ENCODE peak calls at places on chromosomes 2 and 18, in seven cellular contexts. I is OCI-LY7, G is PC-3, T is neural progenitor cell, V is hepatocyte, E is H9, P is astrocyte. Y is an unnamed sample.

GRCh38 chr2:69196327-69197117 is 183.5 kb downstream of the ANTXR1 start:
- DNase-seq in I (no peak), P (peak; percentile 88), E (no peak), V (peak; percentile 53), G (no peak), T (no peak), Y (no peak)

GRCh38 chr2:70118798-70119454 is 31.6 kb downstream of the PCBP1 start:
- DNase-seq in T (peak; percentile 70), E (peak; percentile 65), G (no peak), V (no peak), I (peak; percentile 75), P (no peak), Y (peak; percentile 57)

GRCh38 chr2:105787376-105788318 is 42.9 kb downstream of the NCK2 start:
- DNase-seq in T (no peak), V (no peak), G (peak; percentile 59), P (no peak), E (no peak), I (peak; percentile 80), Y (peak; percentile 37)

GRCh38 chr18:70450658-70451253 is 161.9 kb downstream of the SOCS6 start:
- DNase-seq in I (no peak), P (no peak), T (no peak), V (no peak), E (no peak), G (peak; percentile 29), Y (no peak)

GRCh38 chr2:65402780-65403528 is 29.4 kb downstream of the SPRED2 start:
- DNase-seq in P (no peak), V (no peak), E (no peak), G (no peak), T (no peak), I (no peak), Y (no peak)

GRCh38 chr2:47264183-47264582 is 109.1 kb upstream of the STPG4 start:
- DNase-seq in T (peak; percentile 41), P (no peak), I (peak; percentile 10), G (no peak), V (no peak), E (peak; percentile 76), Y (no peak)

GRCh38 chr18:2431836-2432235 is 139.5 kb downstream of the METTL4 start:
- DNase-seq in V (no peak), T (no peak), E (no peak), G (no peak), P (no peak), I (no peak), Y (no peak)

GRCh38 chr2:176931588-176932563 is 280.7 kb upstream of the HNRNPA3 start:
- DNase-seq in E (no peak), V (peak; percentile 12), G (peak; percentile 24), P (no peak), I (no peak), T (no peak), Y (no peak)

GRCh38 chr2:48482774-48483173 is 47.2 kb upstream of the STON1 start:
- DNase-seq in G (no peak), V (no peak), T (no peak), E (no peak), P (no peak), I (no peak), Y (no peak)

GRCh38 chr2:120474486-120474885 is 128.6 kb downstream of the INHBB start:
- DNase-seq in E (no peak), P (no peak), T (no peak), I (no peak), V (no peak), G (no peak), Y (no peak)

GRCh38 chr2:53896864-53897263 is 37.1 kb upstream of the GPR75 start:
- DNase-seq in E (no peak), T (no peak), I (no peak), V (peak; percentile 41), P (peak; percentile 51), G (peak; percentile 76), Y (no peak)

GRCh38 chr2:15627842-15628684 is 36.4 kb downstream of the DDX1 start:
- DNase-seq in T (no peak), I (no peak), V (no peak), G (no peak), P (no peak), E (no peak), Y (no peak)

GRCh38 chr2:222445226-222445625 is 20.9 kb downstream of the SGPP2 start:
- DNase-seq in T (no peak), V (no peak), G (no peak), P (no peak), I (no peak), E (no peak), Y (no peak)

GRCh38 chr2:203155406-203155805 is 83.4 kb upstream of the CYP20A1 start:
- DNase-seq in I (peak; percentile 12), G (peak; percentile 24), P (no peak), V (no peak), E (peak; percentile 27), T (no peak), Y (peak; percentile 16)

GRCh38 chr2:174730530-174731018 is 33.7 kb downstream of the CHRNA1 start:
- DNase-seq in V (no peak), P (no peak), T (peak; percentile 39), I (no peak), G (no peak), E (peak; percentile 43), Y (no peak)

GRCh38 chr18:59063300-59063895 is 76.3 kb upstream of the SEC11C start:
- DNase-seq in P (no peak), V (no peak), I (no peak), E (no peak), T (no peak), G (no peak), Y (no peak)

GRCh38 chr2:44456946-44457345 is 95.2 kb downstream of the CAMKMT start:
- DNase-seq in G (no peak), T (no peak), P (no peak), E (no peak), I (no peak), V (no peak), Y (no peak)

GRCh38 chr2:15169326-15170038 is 391.7 kb downstream of the NBAS start:
- DNase-seq in P (peak; percentile 96), E (no peak), I (no peak), G (peak; percentile 87), T (no peak), V (peak; percentile 78), Y (no peak)

GRCh38 chr2:13481201-13481600 is 764.5 kb downstream of the TRIB2 start:
- DNase-seq in P (peak; percentile 20), T (no peak), I (no peak), V (no peak), E (no peak), G (peak; percentile 53), Y (no peak)

GRCh38 chr2:62768615-62769014 is 63.1 kb downstream of the EHBP1 start:
- DNase-seq in I (no peak), P (peak; percentile 68), E (no peak), V (no peak), T (no peak), G (peak; percentile 78), Y (no peak)

GRCh38 chr18:54734059-54734458 is 94.2 kb upstream of the RAB27B start:
- DNase-seq in I (no peak), T (no peak), G (peak; percentile 49), V (peak; percentile 42), E (no peak), P (peak; percentile 98), Y (no peak)

GRCh38 chr2:109217362-109218086 is 88.5 kb downstream of the SH3RF3 start:
- DNase-seq in P (peak; percentile 93), T (no peak), E (no peak), V (no peak), G (peak; percentile 52), I (no peak), Y (peak; percentile 57)

GRCh38 chr2:151171186-151171585 is 90.5 kb downstream of the RBM43 start:
- DNase-seq in V (no peak), I (no peak), G (no peak), T (no peak), P (no peak), E (no peak), Y (no peak)

DNA sequence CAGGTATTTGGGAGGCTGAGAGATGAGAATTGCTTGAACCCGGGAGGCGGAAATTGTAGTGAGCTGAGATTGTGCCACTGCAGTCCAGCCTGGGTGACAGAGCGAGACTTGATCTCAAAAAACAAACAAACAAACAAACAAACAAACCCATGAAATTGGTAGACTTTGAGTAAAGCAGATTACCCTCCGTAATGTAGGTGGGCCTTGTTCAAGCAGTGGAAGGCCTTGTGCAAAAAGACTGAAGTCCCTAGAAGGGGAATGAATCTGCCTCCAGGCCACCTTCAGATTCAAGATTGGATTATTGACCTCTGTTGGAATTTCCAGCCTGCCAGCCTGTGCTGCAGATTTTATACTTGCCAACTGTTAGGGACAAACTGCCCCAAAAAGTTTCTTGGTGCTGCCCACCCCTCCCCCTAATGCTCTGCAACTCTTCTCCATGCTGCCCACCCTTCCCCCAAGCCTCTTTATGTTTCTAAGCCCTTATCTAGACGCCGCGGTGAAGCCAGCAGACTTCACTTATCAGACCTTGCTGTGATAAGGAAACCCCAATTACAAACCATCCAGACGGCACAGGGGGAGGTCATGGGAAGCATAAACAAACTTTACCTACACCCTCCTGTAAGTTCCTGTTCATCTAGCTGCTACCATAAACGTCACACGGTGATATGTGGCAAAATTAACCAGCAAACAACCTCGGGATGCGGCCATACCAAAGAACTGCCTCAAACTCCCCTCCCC is 17.0 kb downstream of the CYP27A1 start:
- DNase-seq in T (no peak), E (no peak), V (peak; percentile 28), G (no peak), I (no peak), P (peak; percentile 54), Y (no peak)
- TF ChIP-seq CTCF in T (no peak), E (no peak), V (no peak), G (no peak), I (no peak), P (no peak), Y (no peak)

GRCh38 chr2:187206071-187206470 is 242.0 kb downstream of the CALCRL start:
- DNase-seq in T (peak; percentile 52), E (no peak), G (peak; percentile 5), I (no peak), V (no peak), P (no peak), Y (no peak)
- H2AFZ ChIP-seq in T (no peak overlapping the region), E (no peak overlapping the region), G (no peak overlapping the region), I (no peak overlapping the region), V (no peak overlapping the region), P (no peak overlapping the region), Y (no peak overlapping the region)

GRCh38 chr2:49770919-49771318 is 616.6 kb upstream of the FSHR start:
- DNase-seq in T (peak; percentile 80), E (peak; percentile 88), I (no peak), G (peak; percentile 36), V (peak; percentile 75), P (peak; percentile 5), Y (no peak)
- TF ChIP-seq CTCF in T (peak; percentile 80), E (peak; percentile 92), I (peak; percentile 13), G (peak; percentile 40), V (peak; percentile 71), P (peak; percentile 36), Y (no peak)

DNA sequence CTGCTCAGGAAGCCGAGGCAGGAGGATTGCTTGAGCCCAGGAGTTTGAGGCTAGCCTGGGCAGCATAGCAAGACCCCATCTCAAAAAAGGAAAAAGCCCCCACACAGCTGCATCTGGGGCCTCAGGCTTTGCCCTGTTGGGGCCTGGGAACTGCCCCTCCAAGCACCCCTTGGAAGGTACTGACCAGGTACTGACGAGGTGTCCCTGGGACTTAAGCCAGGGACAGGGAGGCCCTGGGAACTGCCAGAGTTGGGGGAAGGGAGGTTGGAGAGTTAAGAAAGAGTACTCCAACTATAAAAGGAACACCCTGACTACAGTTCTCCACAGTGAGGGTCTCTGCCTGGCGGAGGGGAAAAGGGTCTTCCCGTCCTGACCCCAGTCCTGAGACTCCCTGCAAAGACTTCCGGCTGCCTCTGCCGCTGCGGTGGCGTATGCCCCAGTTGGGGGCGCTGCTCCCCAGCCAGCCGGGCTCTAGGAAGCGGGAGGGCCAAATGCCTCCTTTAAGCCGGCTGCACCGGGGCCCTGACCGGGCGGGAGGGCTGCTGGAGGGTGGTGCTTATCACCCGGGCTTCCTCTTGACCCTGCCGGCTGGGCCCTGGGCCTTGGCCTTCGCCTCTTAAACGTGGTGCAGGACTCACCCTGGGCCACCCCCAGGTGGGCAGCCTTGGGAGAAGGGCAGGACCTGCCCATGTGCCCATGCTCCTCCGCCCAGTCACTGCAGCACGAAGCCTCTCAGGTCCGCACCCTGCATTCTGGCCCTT is 12.8 kb downstream of the SLC30A3 start:
- DNase-seq in T (peak; percentile 90), V (peak; percentile 69), G (peak; percentile 36), P (no peak), I (peak; percentile 91), E (peak; percentile 87), Y (no peak)
- H2AFZ ChIP-seq in T (peak overlapping the region; percentile 97), V (no peak overlapping the region), G (peak overlapping the region; percentile 15), P (no peak overlapping the region), I (peak overlapping the region; percentile 76), E (peak overlapping the region; percentile 70), Y (no peak overlapping the region)